ENCODE peak calls at places on chromosome 15, in nine cellular contexts. W is ovary, T is fibroblast of the aortic adventitia, X is LNCaP clone FGC, Y is IMR-90, O is heart left ventricle, V is tibial nerve, C is epithelial cell of esophagus, F is GM12865. I is an unnamed sample.

GRCh38 chr15:29055876-29056275 is 170.1 kb downstream of the APBA2 start:
- DNase-seq in W (no peak), T (no peak), X (no peak), Y (no peak), O (no peak), V (no peak), C (no peak), F (no peak), I (no peak)

GRCh38 chr15:59208850-59209249 is 2.2 kb downstream of the LDHAL6B start:
- DNase-seq in W (no peak), T (peak), X (no peak), Y (no peak), O (no peak), V (no peak), C (no peak), F (no peak), I (no peak)

GRCh38 chr15:99058421-99058870 is 46.4 kb upstream of the SYNM start:
- DNase-seq in W (peak), T (no peak), X (no peak), Y (no peak), O (peak), V (no peak), C (no peak), F (no peak), I (no peak)

GRCh38 chr15:93801206-93801605 is 430.2 kb upstream of the MCTP2 start:
- DNase-seq in W (no peak), T (no peak), X (no peak), Y (no peak), O (no peak), V (no peak), C (peak), F (no peak), I (no peak)

GRCh38 chr15:88243895-88244787 is 12.4 kb downstream of the NTRK3 start:
- DNase-seq in W (no peak), T (peak), X (no peak), Y (peak), O (no peak), V (peak), C (peak), F (peak), I (no peak)

GRCh38 chr15:62739082-62739481 is 303.5 kb upstream of the TPM1 start:
- DNase-seq in W (no peak), T (peak), X (no peak), Y (peak), O (no peak), V (no peak), C (peak), F (no peak), I (no peak)

GRCh38 chr15:91306155-91306554 is 206.1 kb downstream of the SV2B start:
- DNase-seq in W (no peak), T (no peak), X (no peak), Y (no peak), O (no peak), V (no peak), C (no peak), F (no peak), I (no peak)

GRCh38 chr15:62821384-62822131 is 221.0 kb upstream of the TPM1 start:
- DNase-seq in W (no peak), T (no peak), X (no peak), Y (no peak), O (no peak), V (no peak), C (no peak), F (no peak), I (no peak)

GRCh38 chr15:70095387-70096214 is 2.1 kb downstream of the TLE3 start:
- DNase-seq in W (peak), T (no peak), X (no peak), Y (no peak), O (peak), V (no peak), C (peak), F (peak), I (no peak)

GRCh38 chr15:36584511-36584910 is 5.1 kb downstream of the CDIN1 start:
- DNase-seq in W (no peak), T (no peak), X (no peak), Y (no peak), O (peak), V (no peak), C (no peak), F (no peak), I (no peak)

GRCh38 chr15:67924359-67924974 is 84.6 kb upstream of the RNU6-1 start:
- DNase-seq in W (no peak), T (no peak), X (no peak), Y (no peak), O (no peak), V (no peak), C (no peak), F (no peak), I (no peak)

GRCh38 chr15:91193059-91193715 is 93.1 kb downstream of the SV2B start:
- DNase-seq in W (no peak), T (no peak), X (no peak), Y (no peak), O (no peak), V (no peak), C (no peak), F (no peak), I (no peak)

GRCh38 chr15:91696981-91697380 is 156.5 kb upstream of the SLCO3A1 start:
- DNase-seq in W (no peak), T (no peak), X (no peak), Y (no peak), O (no peak), V (no peak), C (no peak), F (no peak), I (no peak)

GRCh38 chr15:93300796-93301195 is 211.8 kb upstream of the RGMA start:
- DNase-seq in W (peak), T (no peak), X (no peak), Y (no peak), O (no peak), V (no peak), C (no peak), F (no peak), I (no peak)

GRCh38 chr15:85768595-85769168 is 26.0 kb downstream of the KLHL25 start:
- DNase-seq in W (no peak), T (no peak), X (no peak), Y (no peak), O (no peak), V (no peak), C (no peak), F (no peak), I (no peak)

GRCh38 chr15:91954211-91954804 is 100.8 kb downstream of the SLCO3A1 start:
- DNase-seq in W (no peak), T (no peak), X (no peak), Y (no peak), O (no peak), V (no peak), C (peak), F (no peak), I (no peak)

GRCh38 chr15:78635346-78635745 is 5.7 kb downstream of the CHRNB4 start:
- DNase-seq in W (no peak), T (no peak), X (no peak), Y (no peak), O (no peak), V (no peak), C (no peak), F (no peak), I (no peak)

GRCh38 chr15:70627734-70628541 is 135.4 kb downstream of the UACA start:
- DNase-seq in W (no peak), T (peak), X (no peak), Y (no peak), O (no peak), V (no peak), C (no peak), F (no peak), I (peak)

GRCh38 chr15:65888998-65889397 is 19.7 kb downstream of the RAB11A start:
- DNase-seq in W (no peak), T (no peak), X (no peak), Y (no peak), O (no peak), V (no peak), C (no peak), F (no peak), I (no peak)

GRCh38 chr15:57395292-57395691 is 19.0 kb downstream of the CGNL1 start:
- DNase-seq in W (no peak), T (peak), X (no peak), Y (peak), O (no peak), V (no peak), C (peak), F (peak), I (peak)

GRCh38 chr15:100284701-100285100 is 57.1 kb downstream of the ADAMTS17 start:
- DNase-seq in W (peak), T (no peak), X (peak), Y (no peak), O (peak), V (peak), C (no peak), F (no peak), I (no peak)

GRCh38 chr15:90266061-90266431 is 574 bp downstream of the NGRN start:
- DNase-seq in W (no peak), T (peak), X (no peak), Y (peak), O (no peak), V (peak), C (peak), F (peak), I (peak)

GRCh38 chr15:93980149-93980911 is 251.0 kb upstream of the MCTP2 start:
- DNase-seq in W (no peak), T (no peak), X (no peak), Y (no peak), O (peak), V (peak), C (no peak), F (no peak), I (no peak)

GRCh38 chr15:66845266-66845785 is 143.3 kb downstream of the SMAD6 start:
- DNase-seq in W (no peak), T (no peak), X (no peak), Y (no peak), O (no peak), V (no peak), C (no peak), F (no peak), I (no peak)

GRCh38 chr15:59180946-59181345 is 25.7 kb upstream of the LDHAL6B start:
- DNase-seq in W (no peak), T (no peak), X (no peak), Y (peak), O (no peak), V (no peak), C (no peak), F (no peak), I (no peak)

GRCh38 chr15:36924076-36924475 is 176.3 kb downstream of the MEIS2 start:
- DNase-seq in W (peak), T (no peak), X (no peak), Y (no peak), O (no peak), V (no peak), C (no peak), F (no peak), I (no peak)

GRCh38 chr15:69025320-69025719 is 10.8 kb downstream of the NOX5 start:
- DNase-seq in W (no peak), T (no peak), X (no peak), Y (peak), O (no peak), V (no peak), C (no peak), F (no peak), I (no peak)

GRCh38 chr15:90885432-90886290 is 1.4 kb downstream of the FES start:
- DNase-seq in W (peak), T (peak), X (no peak), Y (peak), O (peak), V (peak), C (peak), F (peak), I (peak)

GRCh38 chr15:62792960-62793758 is 249.4 kb upstream of the TPM1 start:
- DNase-seq in W (no peak), T (no peak), X (no peak), Y (no peak), O (no peak), V (no peak), C (no peak), F (peak), I (no peak)

GRCh38 chr15:66701422-66702034 is 508 bp upstream of the SMAD6 start:
- DNase-seq in W (peak), T (peak), X (no peak), Y (no peak), O (peak), V (no peak), C (peak), F (peak), I (peak)

GRCh38 chr15:28903555-28903954 is 17.8 kb downstream of the APBA2 start:
- DNase-seq in W (no peak), T (no peak), X (no peak), Y (no peak), O (no peak), V (no peak), C (no peak), F (no peak), I (no peak)

GRCh38 chr15:92938387-92938786 is 38.3 kb downstream of the CHD2 start:
- DNase-seq in W (no peak), T (no peak), X (no peak), Y (no peak), O (no peak), V (no peak), C (no peak), F (no peak), I (no peak)

GRCh38 chr15:63857459-63857856 is 23.7 kb upstream of the HERC1 start:
- DNase-seq in W (no peak), T (no peak), X (no peak), Y (no peak), O (peak), V (no peak), C (no peak), F (no peak), I (no peak)

GRCh38 chr15:54815546-54815945 is 381.2 kb downstream of the RSL24D1 start:
- DNase-seq in W (no peak), T (no peak), X (no peak), Y (no peak), O (no peak), V (no peak), C (no peak), F (no peak), I (no peak)

GRCh38 chr15:33722005-33722672 is 246.2 kb upstream of the CHRM5 start:
- DNase-seq in W (no peak), T (peak), X (no peak), Y (peak), O (no peak), V (no peak), C (peak), F (peak), I (no peak)

GRCh38 chr15:55277715-55278114 is 11.9 kb downstream of the RAB27A start:
- DNase-seq in W (no peak), T (no peak), X (no peak), Y (no peak), O (no peak), V (no peak), C (no peak), F (no peak), I (no peak)

GRCh38 chr15:69908518-69909420 is 188.9 kb downstream of the TLE3 start:
- DNase-seq in W (no peak), T (no peak), X (no peak), Y (no peak), O (no peak), V (no peak), C (no peak), F (no peak), I (no peak)

GRCh38 chr15:63679588-63679987 is 82.4 kb downstream of the FBXL22 start:
- DNase-seq in W (no peak), T (no peak), X (no peak), Y (no peak), O (no peak), V (no peak), C (no peak), F (no peak), I (no peak)

DNA sequence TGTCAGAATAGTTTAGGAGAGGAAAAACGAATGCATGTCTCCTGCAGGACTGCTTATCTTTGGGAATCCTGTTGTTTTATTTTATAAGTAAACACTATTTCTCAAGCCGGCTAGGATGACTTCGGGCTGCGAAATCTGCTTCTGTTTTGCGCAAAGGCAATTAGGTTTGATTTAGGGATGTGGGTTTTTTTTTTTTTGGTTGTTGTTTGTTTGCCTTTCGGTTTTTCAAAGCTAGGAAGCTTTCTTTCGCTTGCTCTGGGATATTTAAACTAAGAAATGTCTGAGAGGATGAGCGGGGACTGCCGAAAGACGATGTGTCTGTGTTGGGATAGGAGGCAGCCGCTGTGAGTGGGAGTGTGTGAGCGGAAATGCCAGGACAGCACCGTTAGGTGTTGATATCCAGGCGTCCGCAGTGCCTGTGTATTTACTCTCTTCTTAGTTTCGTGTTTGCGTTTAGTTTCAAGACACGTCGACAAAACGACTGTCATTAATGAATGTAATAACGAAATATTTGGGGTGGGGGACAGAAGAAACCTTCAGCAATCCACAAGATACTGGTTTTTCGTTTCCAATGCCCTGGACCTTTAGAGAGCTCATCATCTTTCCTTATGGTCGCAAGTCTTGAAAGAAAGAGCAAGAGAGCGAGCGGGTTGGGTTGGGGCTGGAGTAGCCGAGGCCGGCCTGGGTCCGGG is 620 bp downstream of the ISL2 start:
- DNase-seq in W (no peak), T (peak), X (no peak), Y (peak), O (no peak), V (no peak), C (peak), F (peak), I (no peak)
- H3K4me3 ChIP-seq in W (no peak), T (peak), X (peak), Y (peak), O (no peak), V (peak), C (no peak), F (peak), I (no peak)

GRCh38 chr15:38070778-38071177 is 136.3 kb downstream of the TMCO5A start:
- DNase-seq in W (no peak), T (no peak), X (no peak), Y (peak), O (no peak), V (no peak), C (peak), F (no peak), I (no peak)

GRCh38 chr15:38069506-38069905 is 135.1 kb downstream of the TMCO5A start:
- DNase-seq in W (no peak), T (peak), X (no peak), Y (peak), O (peak), V (peak), C (peak), F (peak), I (no peak)

GRCh38 chr15:38066612-38067011 is 132.2 kb downstream of the TMCO5A start:
- DNase-seq in W (no peak), T (no peak), X (no peak), Y (no peak), O (no peak), V (no peak), C (no peak), F (no peak), I (peak)

GRCh38 chr15:38068600-38068999 is 134.2 kb downstream of the TMCO5A start:
- DNase-seq in W (no peak), T (no peak), X (no peak), Y (no peak), O (no peak), V (no peak), C (no peak), F (no peak), I (no peak)

DNA sequence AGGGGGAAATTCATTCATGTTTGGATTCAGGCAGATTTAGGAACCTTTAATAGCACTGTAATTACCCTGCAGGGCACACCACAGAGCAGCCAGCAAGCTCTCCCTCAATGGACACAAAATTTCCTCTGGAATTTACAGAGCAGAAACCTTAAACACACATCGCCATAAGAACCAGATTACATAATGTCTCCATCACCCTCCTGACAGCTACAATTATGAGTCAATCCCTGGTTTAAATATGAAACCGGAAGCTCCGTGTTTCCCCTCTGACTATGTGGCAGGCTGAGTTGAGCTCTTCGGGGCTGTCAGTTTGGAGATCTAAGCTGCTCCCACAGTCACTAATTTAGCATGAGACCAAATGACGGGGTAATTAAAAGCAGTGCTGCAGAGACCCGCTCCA is 134.6 kb downstream of the TMCO5A start:
- DNase-seq in W (no peak), T (peak), X (no peak), Y (peak), O (peak), V (peak), C (peak), F (peak), I (peak)
- H3K4me3 ChIP-seq in W (no peak), T (peak), X (no peak), Y (peak), O (peak), V (peak), C (no peak), F (no peak), I (no peak)

DNA sequence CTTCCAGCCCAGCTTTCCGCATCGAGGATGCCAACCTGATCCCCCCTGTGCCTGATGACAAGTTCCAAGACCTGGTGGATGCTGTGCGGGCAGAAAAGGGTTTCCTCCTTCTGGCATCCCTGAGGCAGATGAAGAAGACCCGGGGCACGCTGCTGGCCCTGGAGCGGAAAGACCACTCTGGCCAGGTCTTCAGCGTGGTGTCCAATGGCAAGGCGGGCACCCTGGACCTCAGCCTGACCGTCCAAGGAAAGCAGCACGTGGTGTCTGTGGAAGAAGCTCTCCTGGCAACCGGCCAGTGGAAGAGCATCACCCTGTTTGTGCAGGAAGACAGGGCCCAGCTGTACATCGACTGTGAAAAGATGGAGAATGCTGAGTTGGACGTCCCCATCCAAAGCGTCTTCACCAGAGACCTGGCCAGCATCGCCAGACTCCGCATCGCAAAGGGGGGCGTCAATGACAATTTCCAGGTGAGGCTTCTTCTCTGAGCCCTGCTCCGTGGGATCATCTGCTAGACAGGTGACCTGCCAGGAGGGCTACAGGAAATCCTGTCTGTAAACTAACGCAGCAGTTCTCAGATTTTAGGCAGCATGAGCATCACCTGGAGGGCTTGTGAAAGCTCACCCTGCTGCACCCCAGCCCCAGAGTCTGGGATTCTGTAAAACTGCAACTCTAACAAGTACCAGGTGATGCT is 1.6 kb downstream of the THBS1 start:
- DNase-seq in W (peak), T (peak), X (no peak), Y (peak), O (peak), V (no peak), C (peak), F (no peak), I (peak)
- H3K4me3 ChIP-seq in W (peak), T (peak), X (no peak), Y (peak), O (peak), V (peak), C (peak), F (no peak), I (peak)

DNA sequence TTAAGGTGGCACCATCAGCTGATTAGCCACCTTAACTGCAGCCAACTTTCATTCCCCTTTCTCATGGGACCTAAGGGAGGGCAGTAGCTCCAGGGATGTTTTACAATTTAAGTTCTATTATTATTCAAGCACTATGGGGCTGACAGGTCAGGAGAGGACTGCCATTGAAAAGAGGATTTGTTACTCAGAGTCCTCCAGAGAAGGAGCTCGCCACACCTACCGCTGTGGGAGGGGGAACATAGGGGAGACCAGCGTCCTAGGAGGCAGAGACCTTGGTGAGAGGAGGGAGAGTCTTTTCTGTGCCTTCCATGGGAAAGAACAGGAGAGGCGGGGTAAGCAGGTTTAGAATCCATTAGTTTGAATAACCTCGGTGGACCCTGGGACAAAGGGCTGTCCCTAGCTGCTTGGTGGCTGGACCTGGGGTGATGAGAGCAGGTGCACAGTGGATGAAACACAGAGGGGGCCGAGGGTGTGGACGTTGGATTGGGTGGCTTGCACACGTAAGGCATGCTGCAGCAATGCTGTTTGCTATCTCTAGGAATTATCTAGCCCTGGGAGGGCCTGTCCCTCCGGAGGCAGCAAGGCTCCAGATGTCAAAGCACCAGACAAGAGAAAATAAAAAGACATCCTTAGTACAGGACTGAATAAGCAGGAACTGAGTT is 14.2 kb downstream of the ATP10A start:
- DNase-seq in W (no peak), T (no peak), X (no peak), Y (no peak), O (no peak), V (no peak), C (no peak), F (no peak), I (no peak)
- H3K4me3 ChIP-seq in W (no peak), T (peak), X (no peak), Y (no peak), O (peak), V (no peak), C (no peak), F (no peak), I (no peak)

I was measured in adrenal gland.